ENCODE peak calls at places on chromosomes 11 and 22, in eight cellular contexts. E, M, H, N, X, L, K and S are unnamed samples.
A peak's percentile ranks its signal among the peaks of the same experiment; 100 is the strongest.

GRCh38 chr22:29824677-29825076 is 13.4 kb downstream of the ASCC2 start:
- DNase-seq in E (no peak), M (no peak), H (no peak), N (no peak), X (no peak), L (no peak), K (no peak), S (no peak)

GRCh38 chr11:36008576-36008975 is 64.7 kb downstream of the LDLRAD3 start:
- DNase-seq in E (no peak), M (no peak), H (no peak), N (no peak), X (no peak), L (no peak), K (no peak), S (no peak)

GRCh38 chr22:32754413-32755041 is 47.0 kb upstream of the TIMP3 start:
- DNase-seq in E (no peak), M (no peak), H (no peak), N (peak; percentile 75), X (no peak), L (no peak), K (no peak), S (peak; percentile 27)

GRCh38 chr11:65437436-65438227 is 15.0 kb downstream of the NEAT1 start:
- DNase-seq in E (no peak), M (no peak), H (no peak), N (no peak), X (no peak), L (no peak), K (no peak), S (no peak)

GRCh38 chr22:36282078-36282831 is 29.3 kb downstream of the APOL1 start:
- DNase-seq in E (no peak), M (no peak), H (no peak), N (no peak), X (no peak), L (no peak), K (no peak), S (peak; percentile 40)

GRCh38 chr11:41281131-41281742 is 178.2 kb downstream of the LRRC4C start:
- DNase-seq in E (no peak), M (no peak), H (no peak), N (no peak), X (no peak), L (no peak), K (no peak), S (no peak)

GRCh38 chr11:12008790-12009616 is 577 bp upstream of the DKK3 start:
- DNase-seq in E (no peak), M (peak; percentile 77), H (peak; percentile 58), N (no peak), X (peak; percentile 72), L (no peak), K (no peak), S (peak; percentile 80)

GRCh38 chr11:126101930-126102283 is 39.2 kb upstream of the CDON start:
- DNase-seq in E (no peak), M (no peak), H (no peak), N (no peak), X (no peak), L (no peak), K (no peak), S (no peak)

GRCh38 chr22:27843441-27843840 is 41.9 kb upstream of the MN1 start:
- DNase-seq in E (no peak), M (peak; percentile 62), H (no peak), N (no peak), X (no peak), L (no peak), K (no peak), S (peak; percentile 12)

GRCh38 chr11:110478410-110478809 is 48.7 kb downstream of the FDX1 start:
- DNase-seq in E (no peak), M (no peak), H (no peak), N (peak; percentile 56), X (peak; percentile 75), L (no peak), K (no peak), S (peak; percentile 71)